ENCODE peak calls at places on chromosomes 6 and 20, in five cellular contexts. M is testis, A is prostate gland, R is cardiac fibroblast, Z is SK-N-SH. X is an unnamed sample.

GRCh38 chr20:35621560-35621946 is 5.9 kb downstream of the SPAG4 start:
- DNase-seq in R (no peak), Z (no peak), M (no peak), A (no peak), X (no peak)

GRCh38 chr6:157078326-157078725 is 245.0 kb downstream of the TMEM242 start:
- DNase-seq in R (no peak), A (no peak), M (no peak), Z (no peak), X (no peak)

GRCh38 chr20:2914160-2914559 is 40.9 kb downstream of the PTPRA start:
- DNase-seq in A (no peak), R (peak), M (peak), Z (no peak), X (no peak)

GRCh38 chr20:49560646-49561045 is 7.3 kb downstream of the PTGIS start:
- DNase-seq in R (no peak), A (no peak), Z (no peak), M (no peak), X (no peak)

GRCh38 chr6:160362556-160362955 is 14.4 kb downstream of the SLC22A3 start:
- DNase-seq in M (no peak), Z (no peak), R (no peak), A (no peak), X (no peak)

GRCh38 chr6:162871966-162872365 is 144.2 kb downstream of the PACRG start:
- DNase-seq in A (no peak), Z (no peak), R (peak), M (no peak), X (no peak)

GRCh38 chr20:36919715-36920333 is 31.7 kb downstream of the SAMHD1 start:
- DNase-seq in R (peak), M (peak), Z (peak), A (peak), X (no peak)

GRCh38 chr6:42095776-42096541 is 45.6 kb downstream of the TAF8 start:
- DNase-seq in M (no peak), R (no peak), A (no peak), Z (no peak), X (no peak)

GRCh38 chr20:41014557-41015088 is 14.0 kb upstream of the TOP1 start:
- DNase-seq in Z (no peak), A (no peak), M (no peak), R (no peak), X (no peak)

GRCh38 chr6:42045538-42046460 is 4.5 kb upstream of the TAF8 start:
- DNase-seq in Z (no peak), R (peak), A (peak), M (peak), X (no peak)

GRCh38 chr6:156508923-156509322 is 268.3 kb upstream of the ARID1B start:
- DNase-seq in Z (no peak), A (no peak), M (no peak), R (no peak), X (no peak)

GRCh38 chr6:88651400-88651799 is 312.0 kb downstream of the RNGTT start:
- DNase-seq in A (no peak), R (no peak), M (no peak), Z (no peak), X (no peak)

GRCh38 chr6:121285041-121285440 is 49.2 kb downstream of the TBC1D32 start:
- DNase-seq in M (no peak), Z (no peak), A (no peak), R (peak), X (no peak)

GRCh38 chr6:29845405-29846006 is 17.9 kb downstream of the HLA-G start:
- DNase-seq in Z (no peak), R (no peak), M (no peak), A (no peak), X (no peak)

GRCh38 chr6:98946877-98947410 is 802 bp downstream of the FBXL4 start:
- DNase-seq in M (peak), A (peak), Z (peak), R (peak), X (no peak)

GRCh38 chr20:38139919-38140753 is 24.9 kb downstream of the TGM2 start:
- DNase-seq in Z (peak), R (peak), M (no peak), A (no peak), X (peak)

GRCh38 chr6:125183391-125183790 is 29.8 kb downstream of the TPD52L1 start:
- DNase-seq in M (no peak), Z (no peak), R (peak), A (no peak), X (no peak)

GRCh38 chr6:52352239-52353008 is 9.5 kb upstream of the PAQR8 start:
- DNase-seq in R (peak), A (peak), M (no peak), Z (no peak), X (no peak)

GRCh38 chr6:158849899-158850806 is 31.0 kb upstream of the EZR start:
- DNase-seq in A (peak), M (no peak), R (peak), Z (no peak), X (no peak)

GRCh38 chr6:109456710-109457595 is 1.4 kb upstream of the MICAL1 start:
- DNase-seq in A (no peak), M (peak), Z (no peak), R (peak), X (no peak)

GRCh38 chr20:48604936-48605335 is 222.9 kb downstream of the PREX1 start:
- DNase-seq in M (no peak), A (no peak), Z (no peak), R (no peak), X (no peak)

GRCh38 chr20:38133680-38134426 is 31.2 kb downstream of the TGM2 start:
- DNase-seq in Z (no peak), M (no peak), A (no peak), R (no peak), X (no peak)

GRCh38 chr20:20196610-20197009 is 144.3 kb downstream of the CFAP61 start:
- DNase-seq in A (no peak), Z (no peak), R (no peak), M (no peak), X (no peak)

GRCh38 chr6:87661503-87661902 is 40.5 kb downstream of the AKIRIN2 start:
- DNase-seq in R (peak), M (no peak), Z (no peak), A (no peak), X (no peak)

GRCh38 chr6:41182069-41183034 is 18.6 kb downstream of the TREML2 start:
- DNase-seq in Z (peak), M (peak), R (peak), A (peak), X (peak)

GRCh38 chr20:10541668-10542411 is 106.7 kb downstream of the SLX4IP start:
- DNase-seq in A (no peak), Z (no peak), R (no peak), M (no peak), X (no peak)

GRCh38 chr20:8018928-8019177 is 708 bp downstream of the TMX4 start:
- DNase-seq in Z (no peak), R (peak), A (no peak), M (no peak), X (no peak)

GRCh38 chr6:37092851-37093727 is 76.9 kb upstream of the PIM1 start:
- DNase-seq in A (no peak), M (no peak), R (no peak), Z (no peak), X (no peak)

GRCh38 chr6:13454286-13455221 is 32.8 kb downstream of the GFOD1 start:
- DNase-seq in A (no peak), M (peak), Z (peak), R (peak), X (no peak)

GRCh38 chr6:3500262-3501001 is 43.6 kb upstream of the SLC22A23 start:
- DNase-seq in Z (no peak), R (no peak), A (peak), M (no peak), X (no peak)

GRCh38 chr6:121748376-121748775 is 312.9 kb downstream of the GJA1 start:
- DNase-seq in R (peak), M (no peak), Z (no peak), A (no peak), X (no peak)

GRCh38 chr20:46752639-46753235 is 43.3 kb downstream of the SLC2A10 start:
- DNase-seq in A (peak), R (peak), Z (peak), M (peak), X (peak)

GRCh38 chr20:36217226-36217625 is 19.1 kb upstream of the AAR2 start:
- DNase-seq in A (no peak), M (no peak), R (no peak), Z (no peak), X (no peak)

GRCh38 chr6:20770776-20771175 is 236.5 kb downstream of the CDKAL1 start:
- DNase-seq in A (no peak), M (no peak), Z (no peak), R (no peak), X (no peak)

GRCh38 chr20:3692706-3693294 is 11.0 kb upstream of the ADAM33 start:
- DNase-seq in M (no peak), R (no peak), Z (no peak), A (no peak), X (no peak)

GRCh38 chr20:45154183-45154582 is 20.5 kb upstream of the PI3 start:
- DNase-seq in A (no peak), M (no peak), Z (no peak), R (peak), X (no peak)
- TF ChIP-seq CTCF in A (no peak), M (no peak), Z (peak), R (no peak), X (no peak)

DNA sequence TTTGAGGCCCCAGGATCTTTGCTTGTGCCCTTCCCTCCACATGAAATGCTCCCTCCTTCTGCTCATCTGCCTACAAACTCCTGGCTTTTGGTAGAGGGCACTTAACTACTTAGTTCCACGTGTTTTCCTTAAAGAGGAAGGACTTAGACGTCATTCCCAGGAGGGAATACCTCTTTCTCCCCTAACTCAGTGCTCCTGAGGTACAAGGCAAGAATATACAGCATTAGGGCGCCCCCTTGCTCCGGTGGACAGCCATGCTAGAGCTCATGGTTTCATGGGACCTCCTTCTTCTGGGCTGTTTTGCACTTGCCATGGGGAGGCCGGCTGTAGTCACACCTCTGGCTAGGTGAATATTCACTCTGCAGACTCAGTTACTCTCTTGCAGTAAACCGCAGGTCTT is 93.8 kb upstream of the LY86 start:
- DNase-seq in Z (peak), A (peak), R (no peak), M (peak), X (peak)
- TF ChIP-seq CTCF in Z (peak), A (no peak), R (no peak), M (no peak), X (peak)

GRCh38 chr6:34067814-34068213 is 78.1 kb downstream of the GRM4 start:
- DNase-seq in Z (no peak), R (no peak), A (no peak), M (no peak), X (no peak)
- TF ChIP-seq CTCF in Z (no peak), R (no peak), A (no peak), M (no peak), X (no peak)

GRCh38 chr6:74752303-74752702 is 453.6 kb downstream of the COL12A1 start:
- DNase-seq in Z (no peak), A (no peak), R (no peak), M (no peak), X (no peak)
- TF ChIP-seq CTCF in Z (peak), A (no peak), R (peak), M (no peak), X (no peak)

GRCh38 chr6:1552296-1552761 is 57.4 kb upstream of the FOXC1 start:
- DNase-seq in R (peak), Z (no peak), A (no peak), M (no peak), X (no peak)

GRCh38 chr6:1558388-1558787 is 51.3 kb upstream of the FOXC1 start:
- DNase-seq in A (no peak), R (no peak), M (no peak), Z (no peak), X (no peak)

GRCh38 chr6:1554241-1554880 is 55.4 kb upstream of the FOXC1 start:
- DNase-seq in M (no peak), R (no peak), Z (no peak), A (no peak), X (no peak)

GRCh38 chr6:1553562-1554088 is 56.1 kb upstream of the FOXC1 start:
- DNase-seq in Z (no peak), A (no peak), R (no peak), M (no peak), X (no peak)

DNA sequence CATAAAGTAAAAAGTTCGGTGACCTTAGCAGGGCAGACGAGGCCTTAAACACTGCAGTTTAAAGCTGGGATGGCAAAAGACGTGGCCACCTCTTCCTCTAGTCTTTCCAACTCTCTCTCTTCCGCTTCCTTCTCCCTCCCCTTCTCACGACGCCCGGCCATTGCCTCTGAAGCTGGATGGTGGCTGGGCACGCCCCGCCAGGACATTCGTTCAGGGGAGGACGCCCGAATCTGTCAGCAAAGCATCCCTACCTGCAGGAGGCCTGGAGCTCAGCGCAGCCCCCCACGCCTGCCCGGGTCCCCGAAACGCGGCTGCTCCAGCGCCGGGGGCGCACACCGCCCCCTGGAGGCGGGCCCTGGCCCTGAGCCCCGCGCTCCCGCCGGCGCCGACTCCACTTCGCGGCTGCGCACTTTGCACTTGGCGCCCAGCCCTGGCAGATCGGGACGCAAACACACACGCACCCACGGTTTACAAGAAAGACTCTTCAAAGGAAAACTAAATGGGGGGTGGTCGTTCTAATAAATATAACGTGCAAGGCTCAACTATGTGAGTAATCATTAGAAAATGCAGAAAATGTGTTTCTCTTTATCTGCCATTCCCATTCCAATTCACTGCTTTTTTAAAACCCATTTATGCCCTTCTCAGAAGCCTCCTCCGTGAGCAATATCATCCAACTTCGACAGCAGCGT is 54.7 kb upstream of the FOXC1 start:
- DNase-seq in R (peak), Z (peak), M (peak), A (peak), X (peak)
- TF ChIP-seq CTCF in R (peak), Z (peak), M (peak), A (peak), X (peak)

GRCh38 chr20:63369724-63370622 is 8.8 kb upstream of the CHRNA4 start:
- DNase-seq in A (no peak), Z (no peak), M (no peak), R (no peak), X (no peak)
- TF ChIP-seq CTCF in A (no peak), Z (no peak), M (no peak), R (no peak), X (peak)

DNA sequence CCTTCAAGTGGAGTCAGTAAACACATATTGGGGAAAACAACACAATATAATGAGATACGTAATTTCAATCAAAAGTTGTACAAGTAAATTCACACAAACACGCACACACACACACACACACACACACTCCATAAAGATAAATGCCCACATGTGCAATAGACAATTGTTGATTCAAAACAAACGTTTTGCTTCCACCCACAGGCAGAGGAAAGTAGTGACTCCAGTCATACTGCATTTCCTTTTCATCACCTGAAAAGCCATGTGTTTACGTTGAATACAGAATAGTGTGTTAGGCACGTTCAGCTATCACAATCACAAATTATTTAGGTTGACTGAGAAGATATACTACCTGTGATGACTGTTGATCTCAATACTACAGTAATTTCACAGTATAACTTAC is 443.8 kb upstream of the MANEA start:
- DNase-seq in M (no peak), Z (no peak), A (no peak), R (no peak), X (no peak)
- TF ChIP-seq CTCF in M (no peak), Z (no peak), A (no peak), R (peak), X (no peak)

GRCh38 chr6:90859612-90860011 is 272.7 kb upstream of the MAP3K7 start:
- DNase-seq in R (no peak), Z (peak), M (no peak), A (no peak), X (peak)
- TF ChIP-seq CTCF in R (no peak), Z (no peak), M (no peak), A (no peak), X (no peak)

GRCh38 chr6:154937306-154938244 is 57.5 kb upstream of the TIAM2 start:
- DNase-seq in Z (no peak), M (no peak), R (no peak), A (no peak), X (no peak)
- TF ChIP-seq CTCF in Z (no peak), M (no peak), R (no peak), A (no peak), X (no peak)

X was measured in glutamatergic neuron.